ENCODE peak calls at places on chromosome 2, in five cellular contexts. Z is HuH-7; O is hepatocyte; G is lower leg skin; Q is central memory CD4-positive, alpha-beta T cell. C is an unnamed sample.

GRCh38 chr2:43332653-43333052 is 106.2 kb upstream of the ZFP36L2 start:
- DNase-seq in Z (no peak), O (no peak), G (no peak), Q (no peak), C (no peak)

GRCh38 chr2:178404380-178404767 is 46.6 kb downstream of the PRKRA start:
- DNase-seq in Z (no peak), O (no peak), G (no peak), Q (no peak), C (peak)

GRCh38 chr2:237486819-237487448 is at the start of gene MLPH:
- DNase-seq in Z (no peak), O (peak), G (no peak), Q (no peak), C (peak)

GRCh38 chr2:117272975-117273671 is 541.4 kb upstream of the DDX18 start:
- DNase-seq in Z (no peak), O (peak), G (no peak), Q (no peak), C (no peak)

GRCh38 chr2:69143726-69144360 is 130.9 kb downstream of the ANTXR1 start:
- DNase-seq in Z (no peak), O (no peak), G (no peak), Q (no peak), C (peak)

GRCh38 chr2:11179196-11179595 is 23.9 kb downstream of the SLC66A3 start:
- DNase-seq in Z (no peak), O (no peak), G (no peak), Q (no peak), C (no peak)

GRCh38 chr2:143452817-143453462 is 323.7 kb downstream of the ARHGAP15 start:
- DNase-seq in Z (no peak), O (no peak), G (no peak), Q (peak), C (no peak)

GRCh38 chr2:66582364-66582974 is 147.5 kb downstream of the MEIS1 start:
- DNase-seq in Z (no peak), O (no peak), G (no peak), Q (no peak), C (no peak)

GRCh38 chr2:207165121-207166038 is at the start of gene KLF7:
- DNase-seq in Z (no peak), O (peak), G (peak), Q (peak), C (peak)

GRCh38 chr2:197883354-197884032 is 79.1 kb downstream of the PLCL1 start:
- DNase-seq in Z (no peak), O (no peak), G (no peak), Q (no peak), C (no peak)

GRCh38 chr2:10914272-10914693 is 2.5 kb downstream of the KCNF1 start:
- DNase-seq in Z (no peak), O (peak), G (no peak), Q (no peak), C (peak)

GRCh38 chr2:111116016-111116746 is 4.5 kb upstream of the BCL2L11 start:
- DNase-seq in Z (no peak), O (no peak), G (no peak), Q (no peak), C (no peak)

GRCh38 chr2:108194409-108195132 is 45.2 kb upstream of the SULT1C3 start:
- DNase-seq in Z (no peak), O (no peak), G (no peak), Q (no peak), C (peak)

GRCh38 chr2:7363906-7364305 is 446.7 kb downstream of the RNF144A start:
- DNase-seq in Z (no peak), O (no peak), G (no peak), Q (no peak), C (no peak)

GRCh38 chr2:102717308-102718018 is 44.4 kb upstream of the TMEM182 start:
- DNase-seq in Z (no peak), O (no peak), G (peak), Q (no peak), C (no peak)

GRCh38 chr2:15775753-15776628 is 164.4 kb upstream of the MYCN start:
- DNase-seq in Z (no peak), O (no peak), G (no peak), Q (no peak), C (no peak)

GRCh38 chr2:41968182-41968578 is 79.6 kb upstream of the PKDCC start:
- DNase-seq in Z (no peak), O (no peak), G (no peak), Q (no peak), C (no peak)

GRCh38 chr2:126838718-126838985 is 60.0 kb upstream of the TEX51 start:
- DNase-seq in Z (no peak), O (no peak), G (no peak), Q (no peak), C (no peak)